ENCODE peak calls at places on chromosomes 13 and 19, in six cellular contexts. G is pancreas, P is cardiac muscle cell, O is cardiac fibroblast, U is lower lobe of right lung, F is heart right ventricle. Z is an unnamed sample.

GRCh38 chr13:61695147-61695546 is 279.5 kb upstream of the PCDH20 start:
- DNase-seq in G (no peak), P (no peak), O (no peak), U (no peak), F (no peak), Z (no peak)

GRCh38 chr13:71759506-71760225 is 107.3 kb downstream of the DACH1 start:
- DNase-seq in G (no peak), P (no peak), O (no peak), U (no peak), F (no peak), Z (no peak)

GRCh38 chr19:40549007-40549708 is 27.5 kb upstream of the SHKBP1 start:
- DNase-seq in G (peak), P (peak), O (peak), U (peak), F (peak), Z (no peak)

GRCh38 chr13:97226788-97227627 is 4.9 kb downstream of the MBNL2 start:
- DNase-seq in G (no peak), P (no peak), O (peak), U (no peak), F (no peak), Z (no peak)

GRCh38 chr13:101799196-101799595 is 346.7 kb downstream of the ITGBL1 start:
- DNase-seq in G (no peak), P (no peak), O (no peak), U (no peak), F (no peak), Z (no peak)

GRCh38 chr19:3073931-3074595 is 11.8 kb upstream of the TLE5 start:
- DNase-seq in G (no peak), P (no peak), O (peak), U (no peak), F (no peak), Z (no peak)

GRCh38 chr19:3682286-3682685 is 18.0 kb downstream of the PIP5K1C start:
- DNase-seq in G (no peak), P (no peak), O (no peak), U (no peak), F (no peak), Z (no peak)

GRCh38 chr13:33174980-33175379 is 110.6 kb downstream of the STARD13 start:
- DNase-seq in G (no peak), P (no peak), O (peak), U (no peak), F (no peak), Z (no peak)

GRCh38 chr19:51101171-51101865 is 6.9 kb downstream of the CTU1 start:
- DNase-seq in G (no peak), P (no peak), O (no peak), U (no peak), F (no peak), Z (no peak)

GRCh38 chr13:114154476-114154875 is 22.1 kb upstream of the RASA3 start:
- DNase-seq in G (no peak), P (no peak), O (no peak), U (no peak), F (no peak), Z (no peak)

GRCh38 chr19:15640904-15641597 is 354 bp downstream of the CYP4F3 start:
- DNase-seq in G (no peak), P (no peak), O (no peak), U (no peak), F (no peak), Z (no peak)

GRCh38 chr19:22144394-22144793 is 52.4 kb downstream of the ZNF676 start:
- DNase-seq in G (no peak), P (peak), O (peak), U (no peak), F (no peak), Z (no peak)

GRCh38 chr19:7360393-7360984 is 11.8 kb downstream of the ARHGEF18 start:
- DNase-seq in G (no peak), P (no peak), O (peak), U (no peak), F (no peak), Z (peak)

GRCh38 chr19:917323-918151 is at the start of gene KISS1R:
- DNase-seq in G (peak), P (peak), O (peak), U (peak), F (no peak), Z (peak)

GRCh38 chr13:111388851-111389500 is 68.5 kb downstream of the TEX29 start:
- DNase-seq in G (no peak), P (no peak), O (no peak), U (no peak), F (no peak), Z (no peak)

GRCh38 chr13:91157273-91158014 is 190.0 kb upstream of the MIR17HG start:
- DNase-seq in G (no peak), P (no peak), O (no peak), U (no peak), F (no peak), Z (no peak)

GRCh38 chr19:5319516-5319915 is 21.1 kb downstream of the PTPRS start:
- DNase-seq in G (no peak), P (no peak), O (no peak), U (no peak), F (no peak), Z (no peak)

GRCh38 chr19:5321851-5322681 is 18.5 kb downstream of the PTPRS start:
- DNase-seq in G (no peak), P (peak), O (no peak), U (no peak), F (no peak), Z (no peak)

GRCh38 chr19:5318306-5318705 is 22.3 kb downstream of the PTPRS start:
- DNase-seq in G (no peak), P (no peak), O (no peak), U (no peak), F (no peak), Z (no peak)

GRCh38 chr19:5323475-5323811 is 17.2 kb downstream of the PTPRS start:
- DNase-seq in G (no peak), P (no peak), O (no peak), U (no peak), F (no peak), Z (no peak)

GRCh38 chr19:5321066-5321642 is 19.5 kb downstream of the PTPRS start:
- DNase-seq in G (no peak), P (no peak), O (no peak), U (no peak), F (no peak), Z (no peak)
- TF ChIP-seq CTCF in G (no peak), P (no peak), O (no peak), U (no peak), F (no peak), Z (no peak)

GRCh38 chr13:63124863-63125262 is 1709.2 kb upstream of the PCDH20 start:
- DNase-seq in G (no peak), P (peak), O (peak), U (no peak), F (no peak), Z (no peak)
- TF ChIP-seq CTCF in G (no peak), P (peak), O (peak), U (no peak), F (peak), Z (peak)

GRCh38 chr13:27728271-27728670 is 64.0 kb upstream of the GSX1 start:
- DNase-seq in G (no peak), P (no peak), O (no peak), U (no peak), F (no peak), Z (no peak)
- TF ChIP-seq CTCF in G (no peak), P (no peak), O (no peak), U (no peak), F (no peak), Z (no peak)

DNA sequence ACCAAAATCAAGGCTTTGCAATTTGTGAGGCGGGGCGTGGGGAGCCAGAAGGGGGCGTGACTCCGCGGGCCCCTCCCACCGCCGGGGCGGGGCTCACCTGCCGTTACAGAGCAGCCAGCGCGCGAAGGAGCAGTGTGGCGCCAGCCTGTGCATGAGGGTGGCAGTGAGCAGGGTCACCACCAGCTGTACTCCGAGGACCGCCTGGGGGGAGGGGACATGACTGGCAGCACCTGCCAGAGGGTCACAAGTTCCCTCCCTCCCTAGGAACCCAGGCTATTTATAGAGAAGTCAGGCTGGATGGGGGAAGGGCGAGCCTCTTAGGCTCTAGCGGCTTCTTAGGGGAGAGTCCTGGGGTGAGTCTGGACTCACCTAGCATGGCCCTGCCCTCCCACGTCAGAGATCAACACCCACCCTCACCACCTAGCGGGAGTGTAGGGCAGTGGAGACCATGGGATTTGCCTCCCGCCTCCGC is 3.6 kb downstream of the TMEM161A start:
- DNase-seq in G (no peak), P (peak), O (no peak), U (peak), F (peak), Z (no peak)
- TF ChIP-seq CTCF in G (no peak), P (peak), O (no peak), U (no peak), F (no peak), Z (no peak)

GRCh38 chr19:35607661-35608060 is 4.9 kb upstream of the HAUS5 start:
- DNase-seq in G (no peak), P (no peak), O (no peak), U (no peak), F (no peak), Z (no peak)

GRCh38 chr19:35596366-35596999 is 10.5 kb downstream of the PMIS2 start:
- DNase-seq in G (no peak), P (no peak), O (no peak), U (no peak), F (no peak), Z (no peak)

GRCh38 chr19:35601971-35602370 is 10.6 kb upstream of the HAUS5 start:
- DNase-seq in G (no peak), P (no peak), O (no peak), U (no peak), F (no peak), Z (no peak)
- TF ChIP-seq CTCF in G (no peak), P (no peak), O (no peak), U (no peak), F (no peak), Z (no peak)

DNA sequence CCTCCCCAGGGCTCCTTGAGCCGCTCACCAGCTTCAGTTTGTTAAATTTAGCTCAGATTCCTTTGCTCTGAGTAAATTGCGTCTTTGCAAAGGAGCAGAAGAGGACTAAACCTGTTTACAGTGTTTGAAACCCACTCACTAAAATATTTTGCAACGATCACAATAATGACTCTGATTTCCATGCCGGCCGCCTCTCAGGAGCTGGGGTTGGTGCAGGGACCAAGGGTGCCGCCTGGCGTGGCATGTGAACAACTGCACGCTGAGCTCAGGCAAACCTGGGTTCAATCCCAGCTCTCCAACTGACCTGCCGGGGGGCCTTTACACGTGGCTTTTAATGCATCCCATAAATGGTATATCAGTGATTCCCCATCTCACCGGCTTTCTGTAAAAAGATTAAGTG is 68.7 kb upstream of the CACNA1A start:
- DNase-seq in G (no peak), P (peak), O (no peak), U (no peak), F (no peak), Z (no peak)
- TF ChIP-seq CTCF in G (no peak), P (peak), O (peak), U (no peak), F (peak), Z (peak)

Z was measured in chondrocyte.